ENCODE peak calls at places on chromosomes 16 and 17, in five cellular contexts. T is cardiac muscle cell, R is uterus, W is ascending aorta, P is mammary epithelial cell. O is an unnamed sample.
A peak's percentile ranks its signal among the peaks of the same experiment; 100 is the strongest.

GRCh38 chr17:61401280-61402072 is 1.8 kb downstream of the TBX2 start:
- DNase-seq in T (no peak), R (no peak), W (no peak), P (no peak), O (no peak)

GRCh38 chr17:79792984-79793923 is 3.6 kb downstream of the CBX8 start:
- DNase-seq in T (peak; percentile 70), R (no peak), W (no peak), P (no peak), O (no peak)

GRCh38 chr17:35103271-35103670 is 16.4 kb downstream of the RAD51D start:
- DNase-seq in T (no peak), R (no peak), W (no peak), P (no peak), O (no peak)

GRCh38 chr17:47615766-47616424 is 33.8 kb upstream of the KPNB1 start:
- DNase-seq in T (peak; percentile 70), R (no peak), W (no peak), P (peak; percentile 24), O (no peak)

GRCh38 chr17:30388321-30389179 is 9.8 kb downstream of the CPD start:
- DNase-seq in T (no peak), R (no peak), W (no peak), P (no peak), O (no peak)

GRCh38 chr16:82735176-82735575 is 108.4 kb downstream of the CDH13 start:
- DNase-seq in T (peak; percentile 14), R (no peak), W (no peak), P (no peak), O (no peak)

GRCh38 chr16:25126820-25127232 is 15.3 kb downstream of the LCMT1 start:
- DNase-seq in T (peak; percentile 84), R (no peak), W (no peak), P (peak; percentile 93), O (peak; percentile 77)

GRCh38 chr17:39711851-39712250 is 12.0 kb downstream of the ERBB2 start:
- DNase-seq in T (no peak), R (no peak), W (no peak), P (no peak), O (no peak)

GRCh38 chr17:72699566-72699965 is 392.9 kb downstream of the SLC39A11 start:
- DNase-seq in T (peak; percentile 70), R (no peak), W (no peak), P (peak; percentile 77), O (no peak)

GRCh38 chr17:59004338-59005111 is 102.2 kb downstream of the TRIM37 start:
- DNase-seq in T (peak; percentile 73), R (peak; percentile 50), W (no peak), P (peak; percentile 29), O (no peak)

GRCh38 chr16:10876799-10877341 is at the start of gene CIITA:
- DNase-seq in T (peak; percentile 62), R (no peak), W (peak; percentile 72), P (peak; percentile 97), O (peak; percentile 96)

GRCh38 chr17:70256751-70257150 is 87.4 kb downstream of the KCNJ2 start:
- DNase-seq in T (no peak), R (no peak), W (no peak), P (no peak), O (no peak)

GRCh38 chr17:69874220-69874670 is 200.8 kb upstream of the KCNJ16 start:
- DNase-seq in T (peak; percentile 95), R (no peak), W (no peak), P (peak; percentile 84), O (no peak)

GRCh38 chr17:82788206-82789001 is 36.5 kb downstream of the TBCD start:
- DNase-seq in T (no peak), R (no peak), W (no peak), P (no peak), O (no peak)

GRCh38 chr16:1961651-1962067 is 2.3 kb downstream of the NDUFB10 start:
- DNase-seq in T (no peak), R (no peak), W (no peak), P (no peak), O (peak; percentile 59)
- H3K4me3 ChIP-seq in T (no peak overlapping the region), R (no peak overlapping the region), W (no peak overlapping the region), P (no peak overlapping the region), O (no peak overlapping the region)

DNA sequence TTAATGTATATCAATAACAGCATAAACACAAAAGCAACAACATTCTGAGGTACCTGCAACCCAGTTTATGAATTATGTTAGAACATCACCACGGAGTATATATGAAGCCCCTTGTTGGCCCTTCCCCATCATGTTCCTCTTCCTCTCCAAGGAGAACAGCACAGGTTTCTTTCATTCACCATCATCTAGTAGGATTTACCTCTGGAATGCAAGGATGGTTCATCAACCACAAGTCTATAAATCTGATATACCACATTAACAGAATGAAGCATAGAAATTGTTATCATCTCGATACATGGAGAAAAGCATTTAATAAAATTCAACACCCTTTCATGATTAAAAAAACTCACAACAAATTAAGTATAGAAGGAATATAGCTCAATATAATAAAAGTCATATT is 6.2 kb upstream of the PRSS54 start:
- DNase-seq in T (no peak), R (no peak), W (no peak), P (no peak), O (no peak)
- H3K27ac ChIP-seq in T (no peak overlapping the region), R (no peak overlapping the region), W (no peak overlapping the region), P (no peak overlapping the region), O (no peak overlapping the region)

DNA sequence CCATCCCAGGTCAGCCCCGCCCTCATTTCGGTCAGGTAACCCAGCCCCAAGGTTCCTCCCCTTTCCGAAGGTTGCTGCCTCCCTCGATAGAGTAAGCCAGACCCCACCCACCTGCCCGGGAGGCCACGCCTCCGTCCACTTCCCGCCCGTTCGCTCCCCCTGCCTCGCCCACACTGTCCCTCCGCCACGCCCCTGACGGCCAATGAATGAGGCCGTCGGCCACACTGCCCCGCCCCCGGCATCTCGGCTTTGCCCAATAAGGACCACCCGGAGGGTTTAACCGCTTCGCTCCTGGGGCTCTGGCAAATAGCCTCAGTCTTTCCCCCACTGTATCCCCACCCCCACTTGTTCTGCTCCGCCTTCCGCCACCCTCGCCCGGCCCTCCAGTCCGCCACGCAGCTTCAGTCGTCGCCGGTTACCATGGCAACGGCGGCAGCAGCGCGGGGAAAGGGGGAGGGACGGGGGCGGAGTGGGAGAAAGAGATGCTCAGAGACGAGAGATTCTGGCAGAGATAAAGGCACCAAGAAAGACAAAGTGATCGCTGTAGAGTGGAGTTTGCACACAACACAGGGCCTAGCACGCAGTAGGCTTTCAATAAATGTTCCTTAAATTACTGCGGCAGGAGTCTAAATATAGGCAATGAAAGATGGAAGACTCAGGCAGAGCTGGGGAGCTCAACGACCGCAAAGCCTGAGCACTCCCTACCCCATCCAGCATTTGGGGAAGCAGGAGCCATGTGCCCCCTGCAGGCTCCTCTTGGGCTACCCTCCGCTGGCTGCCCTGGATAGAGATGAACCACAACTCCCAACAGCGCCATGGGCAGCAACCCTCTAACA is 5.1 kb downstream of the DLG4 start:
- DNase-seq in T (peak; percentile 98), R (peak; percentile 99), W (peak; percentile 96), P (peak; percentile 95), O (peak; percentile 99)
- TF ChIP-seq CTCF in T (peak; percentile 70), R (peak; percentile 56), W (peak; percentile 47), P (peak; percentile 45), O (peak; percentile 43)

GRCh38 chr17:1638171-1638583 is 7.4 kb downstream of the SCARF1 start:
- DNase-seq in T (no peak), R (no peak), W (no peak), P (no peak), O (no peak)
- H3K4me3 ChIP-seq in T (no peak overlapping the region), R (no peak overlapping the region), W (no peak overlapping the region), P (no peak overlapping the region), O (no peak overlapping the region)

GRCh38 chr16:66918803-66919568 is at the start of gene CDH16:
- DNase-seq in T (no peak), R (no peak), W (no peak), P (no peak), O (no peak)
- H3K27ac ChIP-seq in T (peak within 1 kb of the TSS; percentile 61), R (no peak within 1 kb of the TSS), W (no peak within 1 kb of the TSS), P (no peak within 1 kb of the TSS), O (no peak within 1 kb of the TSS)

DNA sequence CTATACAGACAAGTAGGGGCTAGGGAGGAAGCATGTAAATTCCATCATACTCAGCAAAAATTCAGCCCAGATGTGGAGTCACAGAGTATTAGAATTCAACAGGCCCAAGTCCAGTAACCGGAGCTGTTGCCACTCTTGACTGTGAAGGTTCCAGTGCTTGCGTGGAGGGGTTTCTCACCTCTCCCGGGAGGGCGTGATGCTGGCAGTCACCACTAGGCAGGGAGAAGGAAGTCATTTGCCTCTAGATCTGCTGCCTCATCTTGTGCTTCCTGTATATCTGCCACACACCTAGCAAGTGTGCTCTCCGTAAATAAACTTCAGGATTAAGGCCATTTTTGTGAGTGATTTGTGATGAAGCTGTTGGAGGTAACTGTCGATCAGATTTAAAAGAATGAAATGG is 1.0 kb upstream of the CKLF start:
- DNase-seq in T (no peak), R (no peak), W (peak; percentile 33), P (no peak), O (no peak)
- TF ChIP-seq CTCF in T (peak; percentile 20), R (no peak), W (peak; percentile 8), P (no peak), O (peak; percentile 21)

GRCh38 chr17:49995055-49995738 is at the start of gene DLX3:
- DNase-seq in T (peak; percentile 80), R (peak; percentile 50), W (peak; percentile 30), P (peak; percentile 73), O (peak; percentile 89)

GRCh38 chr17:49993423-49994037 is 1.5 kb downstream of the DLX3 start:
- DNase-seq in T (peak; percentile 11), R (no peak), W (no peak), P (no peak), O (no peak)

GRCh38 chr17:49992933-49993422 is 2.0 kb downstream of the DLX3 start:
- DNase-seq in T (no peak), R (no peak), W (no peak), P (no peak), O (no peak)

GRCh38 chr17:49996121-49996494 is 1.1 kb upstream of the DLX3 start:
- DNase-seq in T (no peak), R (no peak), W (no peak), P (no peak), O (no peak)

GRCh38 chr17:49994085-49995054 is 654 bp downstream of the DLX3 start:
- DNase-seq in T (no peak), R (no peak), W (no peak), P (no peak), O (no peak)
- H3K4me3 ChIP-seq in T (peak overlapping the region; percentile 29), R (peak overlapping the region; percentile 7), W (peak overlapping the region; percentile 60), P (peak overlapping the region; percentile 45), O (peak overlapping the region; percentile 44)

O was measured in RWPE2.